ENCODE peak calls at places on chromosomes 7 and 10, in seven cellular contexts. V, U, W, R, Q, B and F are unnamed samples.

GRCh38 chr10:20257422-20257821 is 441.2 kb downstream of the PLXDC2 start:
- DNase-seq in R (no peak), W (no peak), V (no peak), B (no peak), U (no peak), Q (no peak), F (no peak)

GRCh38 chr10:85916999-85917573 is 449.5 kb downstream of the GRID1 start:
- DNase-seq in V (no peak), B (peak), W (peak), U (no peak), R (no peak), Q (no peak), F (peak)

GRCh38 chr10:43262902-43263466 is 3.9 kb downstream of the RASGEF1A start:
- DNase-seq in R (no peak), V (no peak), Q (no peak), U (no peak), W (no peak), B (no peak), F (no peak)

GRCh38 chr7:35605760-35606159 is 89.2 kb downstream of the HERPUD2 start:
- DNase-seq in V (no peak), R (no peak), W (no peak), U (peak), B (no peak), Q (no peak), F (no peak)

GRCh38 chr10:6048281-6049030 is 13.7 kb downstream of the IL2RA start:
- DNase-seq in U (no peak), B (no peak), R (no peak), Q (no peak), V (no peak), W (no peak), F (no peak)

GRCh38 chr7:16611711-16612110 is 33.8 kb downstream of the ANKMY2 start:
- DNase-seq in B (no peak), R (no peak), W (no peak), Q (no peak), V (no peak), U (no peak), F (no peak)

GRCh38 chr7:131568510-131568909 is 12.1 kb upstream of the PODXL start:
- DNase-seq in R (no peak), W (no peak), V (no peak), B (no peak), U (no peak), Q (no peak), F (no peak)

GRCh38 chr10:132145521-132146185 is 41.1 kb upstream of the DPYSL4 start:
- DNase-seq in B (no peak), U (no peak), Q (no peak), V (no peak), R (no peak), W (no peak), F (no peak)

GRCh38 chr7:16891338-16891737 is 9.6 kb upstream of the AGR3 start:
- DNase-seq in W (peak), U (peak), R (peak), V (peak), B (peak), Q (no peak), F (peak)

GRCh38 chr7:131105803-131106680 is 221.6 kb upstream of the MKLN1 start:
- DNase-seq in R (peak), V (peak), Q (peak), W (peak), U (peak), B (peak), F (no peak)

GRCh38 chr7:47470567-47471357 is 111.1 kb downstream of the TNS3 start:
- DNase-seq in B (peak), U (no peak), Q (no peak), W (peak), R (no peak), V (no peak), F (peak)

GRCh38 chr7:9028012-9028411 is 594.6 kb downstream of the NXPH1 start:
- DNase-seq in U (no peak), B (no peak), V (no peak), W (no peak), Q (no peak), R (no peak), F (no peak)

GRCh38 chr10:125692246-125692931 is 9.4 kb upstream of the TEX36 start:
- DNase-seq in W (no peak), B (no peak), V (no peak), U (peak), Q (no peak), R (no peak), F (no peak)

GRCh38 chr10:100970076-100970913 is 991 bp downstream of the SEMA4G start:
- DNase-seq in R (peak), V (no peak), U (no peak), Q (peak), B (no peak), W (no peak), F (no peak)